ENCODE peak calls at places on chromosomes 16 and 17, in seven cellular contexts. F is activated CD4-positive, alpha-beta memory T cell treated with anti-CD3 and anti-CD28 coated beads, Interleukin-2, amount 10 ng/mL, durations not matched to agents 7 days and 5 days; S is fibroblast of mammary gland; G is NCI-H1092; O is EL; M is NCI-H460; Y is fibroblast of lung. V is an unnamed sample.

GRCh38 chr17:47823519-47823918 is 1.9 kb upstream of the OSBPL7 start:
- DNase-seq in O (no peak), S (no peak), M (no peak), Y (no peak), G (no peak), F (no peak), V (no peak)

GRCh38 chr17:78665952-78666920 is 89.0 kb upstream of the DNAH17 start:
- DNase-seq in F (peak), Y (no peak), M (no peak), G (no peak), O (peak), S (no peak), V (peak)

GRCh38 chr17:37045271-37045946 is 96.7 kb downstream of the AATF start:
- DNase-seq in G (no peak), F (no peak), Y (no peak), O (no peak), M (no peak), S (no peak), V (no peak)

GRCh38 chr16:87252269-87252970 is 64.8 kb downstream of the C16orf95 start:
- DNase-seq in Y (peak), M (no peak), S (no peak), O (peak), F (no peak), G (no peak), V (no peak)

GRCh38 chr17:62057696-62058095 is 7.4 kb downstream of the MED13 start:
- DNase-seq in M (no peak), S (no peak), F (no peak), G (no peak), O (no peak), Y (peak), V (no peak)

GRCh38 chr16:30447512-30448226 is 2.0 kb upstream of the SEPHS2 start:
- DNase-seq in F (no peak), O (no peak), Y (no peak), S (no peak), M (no peak), G (no peak), V (no peak)

GRCh38 chr17:79213305-79213704 is 138.7 kb downstream of the ENGASE start:
- DNase-seq in Y (no peak), F (no peak), G (no peak), S (no peak), O (no peak), M (no peak), V (no peak)

GRCh38 chr17:68511254-68511670 is 968 bp upstream of the PRKAR1A start:
- DNase-seq in G (no peak), S (no peak), F (no peak), Y (no peak), O (no peak), M (peak), V (no peak)

GRCh38 chr17:59377410-59377809 is 46.0 kb downstream of the YPEL2 start:
- DNase-seq in G (peak), S (peak), Y (peak), O (peak), M (no peak), F (no peak), V (no peak)

GRCh38 chr17:73196500-73196899 is 3.6 kb downstream of the COG1 start:
- DNase-seq in S (no peak), F (no peak), O (no peak), M (no peak), G (peak), Y (peak), V (peak)

GRCh38 chr16:763386-763785 is 2.9 kb downstream of the MSLN start:
- DNase-seq in S (no peak), G (no peak), M (no peak), F (no peak), O (no peak), Y (no peak), V (no peak)

GRCh38 chr17:31488264-31488981 is 96.9 kb downstream of the RAB11FIP4 start:
- DNase-seq in Y (no peak), S (no peak), G (no peak), O (no peak), M (no peak), F (peak), V (no peak)

GRCh38 chr17:78610951-78611511 is 33.8 kb upstream of the DNAH17 start:
- DNase-seq in G (no peak), S (no peak), M (no peak), Y (no peak), F (no peak), O (no peak), V (no peak)

GRCh38 chr16:84356591-84357116 is 11.7 kb upstream of the ATP2C2 start:
- DNase-seq in M (no peak), S (no peak), O (peak), F (no peak), Y (peak), G (peak), V (no peak)

GRCh38 chr16:18846416-18846815 is 45.1 kb upstream of the ARL6IP1 start:
- DNase-seq in S (no peak), M (no peak), G (no peak), Y (peak), O (no peak), F (no peak), V (no peak)

GRCh38 chr16:56915311-56916105 is 16.4 kb upstream of the HERPUD1 start:
- DNase-seq in F (no peak), G (no peak), S (no peak), M (no peak), Y (no peak), O (no peak), V (no peak)

GRCh38 chr17:40552806-40553693 is 12.2 kb downstream of the CCR7 start:
- DNase-seq in F (peak), O (no peak), Y (peak), G (no peak), M (no peak), S (peak), V (no peak)

GRCh38 chr17:73952498-73953205 is 250.8 kb upstream of the RPL38 start:
- DNase-seq in Y (no peak), M (peak), S (peak), O (no peak), G (peak), F (peak), V (peak)

GRCh38 chr17:16377804-16378400 is 3.0 kb upstream of the UBB start:
- DNase-seq in G (no peak), Y (peak), O (no peak), F (no peak), M (peak), S (peak), V (peak)

GRCh38 chr17:61453563-61453962 is 1.3 kb downstream of the TBX4 start:
- DNase-seq in O (no peak), S (no peak), G (no peak), Y (no peak), F (no peak), M (no peak), V (no peak)

GRCh38 chr17:19384723-19385391 is 2.1 kb downstream of the MFAP4 start:
- DNase-seq in M (no peak), O (peak), Y (peak), G (no peak), S (peak), F (no peak), V (peak)

GRCh38 chr17:2713881-2714280 is 2.3 kb upstream of the CLUH start:
- DNase-seq in G (no peak), M (no peak), O (no peak), S (no peak), F (no peak), Y (no peak), V (no peak)

GRCh38 chr17:59365383-59365981 is 34.0 kb downstream of the YPEL2 start:
- DNase-seq in S (no peak), F (no peak), M (no peak), Y (no peak), G (peak), O (no peak), V (peak)

GRCh38 chr17:78140169-78141051 is 5.8 kb upstream of the C17orf99 start:
- DNase-seq in Y (peak), M (peak), G (peak), S (peak), F (peak), O (peak), V (peak)

GRCh38 chr16:23836404-23837291 is 865 bp downstream of the PRKCB start:
- DNase-seq in S (no peak), Y (no peak), M (no peak), F (peak), O (no peak), G (no peak), V (peak)

GRCh38 chr17:82603981-82604448 is 44.2 kb downstream of the WDR45B start:
- DNase-seq in F (peak), O (no peak), M (no peak), G (no peak), Y (peak), S (peak), V (peak)

GRCh38 chr17:65723356-65723928 is 162.0 kb upstream of the AXIN2 start:
- DNase-seq in M (no peak), Y (peak), O (peak), S (peak), G (no peak), F (no peak), V (no peak)

GRCh38 chr16:11393366-11393765 is 48.1 kb downstream of the RMI2 start:
- DNase-seq in F (no peak), G (no peak), Y (no peak), S (no peak), O (no peak), M (no peak), V (no peak)

GRCh38 chr17:16214190-16215001 is 938 bp downstream of the NCOR1 start:
- DNase-seq in S (no peak), M (no peak), O (no peak), F (no peak), Y (peak), G (no peak), V (no peak)

GRCh38 chr17:29292071-29292991 is 1.6 kb downstream of the NUFIP2 start:
- DNase-seq in G (peak), O (peak), S (peak), M (no peak), Y (peak), F (peak), V (peak)

GRCh38 chr16:397736-398332 is 835 bp downstream of the NME4 start:
- DNase-seq in S (peak), M (peak), Y (peak), O (peak), F (peak), G (peak), V (peak)

GRCh38 chr17:3845361-3845753 is 689 bp downstream of the NCBP3 start:
- DNase-seq in S (no peak), G (no peak), F (peak), O (peak), Y (peak), M (no peak), V (peak)

V was measured in erythroblast.